ENCODE peak calls at places on chromosomes 13 and 19, in four cellular contexts. One of them, this sample, is unnamed.

GRCh38 chr13:113745059-113745458 is 14.0 kb upstream of the TMEM255B start:
- DNase-seq in naive thymus-derived CD4-positive, alpha-beta T cell: no peak
- DNase-seq in cardiac muscle cell: no peak
- DNase-seq in vagina: no peak
- DNase-seq in this sample: no peak

GRCh38 chr13:113166266-113166665 is 7.8 kb downstream of the PROZ start:
- DNase-seq in naive thymus-derived CD4-positive, alpha-beta T cell: no peak
- DNase-seq in cardiac muscle cell: no peak
- DNase-seq in vagina: no peak
- DNase-seq in this sample: no peak

GRCh38 chr13:23339225-23339624 is 94.3 kb downstream of the SACS start:
- DNase-seq in naive thymus-derived CD4-positive, alpha-beta T cell: no peak
- DNase-seq in cardiac muscle cell: no peak
- DNase-seq in vagina: no peak
- DNase-seq in this sample: no peak

GRCh38 chr19:38392707-38393308 is 4.3 kb downstream of the SPRED3 start:
- DNase-seq in naive thymus-derived CD4-positive, alpha-beta T cell: no peak
- DNase-seq in cardiac muscle cell: peak; percentile 36
- DNase-seq in vagina: no peak
- DNase-seq in this sample: no peak

GRCh38 chr19:33797821-33798633 is 1.4 kb downstream of the KCTD15 start:
- DNase-seq in naive thymus-derived CD4-positive, alpha-beta T cell: no peak
- DNase-seq in cardiac muscle cell: peak; percentile 66
- DNase-seq in vagina: no peak
- DNase-seq in this sample: peak; percentile 79

GRCh38 chr19:21513651-21514050 is 8.2 kb downstream of the ZNF429 start:
- DNase-seq in naive thymus-derived CD4-positive, alpha-beta T cell: no peak
- DNase-seq in cardiac muscle cell: no peak
- DNase-seq in vagina: no peak
- DNase-seq in this sample: no peak

GRCh38 chr13:94154362-94154761 is 325.1 kb downstream of the DCT start:
- DNase-seq in naive thymus-derived CD4-positive, alpha-beta T cell: no peak
- DNase-seq in cardiac muscle cell: peak; percentile 74
- DNase-seq in vagina: no peak
- DNase-seq in this sample: peak; percentile 49

GRCh38 chr19:32037998-32038732 is 307.2 kb upstream of the ZNF507 start:
- DNase-seq in naive thymus-derived CD4-positive, alpha-beta T cell: no peak
- DNase-seq in cardiac muscle cell: no peak
- DNase-seq in vagina: no peak
- DNase-seq in this sample: no peak

GRCh38 chr13:47004022-47004421 is 107.2 kb upstream of the HTR2A start:
- DNase-seq in naive thymus-derived CD4-positive, alpha-beta T cell: no peak
- DNase-seq in cardiac muscle cell: peak; percentile 23
- DNase-seq in vagina: no peak
- DNase-seq in this sample: no peak

GRCh38 chr13:72523049-72523448 is 204.4 kb downstream of the MZT1 start:
- DNase-seq in naive thymus-derived CD4-positive, alpha-beta T cell: no peak
- DNase-seq in cardiac muscle cell: no peak
- DNase-seq in vagina: no peak
- DNase-seq in this sample: no peak

GRCh38 chr13:92512852-92513251 is 713.8 kb upstream of the GPC6 start:
- DNase-seq in naive thymus-derived CD4-positive, alpha-beta T cell: no peak
- DNase-seq in cardiac muscle cell: no peak
- DNase-seq in vagina: no peak
- DNase-seq in this sample: no peak

GRCh38 chr13:27261376-27261775 is 9.3 kb upstream of the RASL11A start:
- DNase-seq in naive thymus-derived CD4-positive, alpha-beta T cell: no peak
- DNase-seq in cardiac muscle cell: no peak
- DNase-seq in vagina: no peak
- DNase-seq in this sample: no peak

GRCh38 chr13:75486654-75487053 is 4.7 kb upstream of the TBC1D4 start:
- DNase-seq in naive thymus-derived CD4-positive, alpha-beta T cell: no peak
- DNase-seq in cardiac muscle cell: no peak
- DNase-seq in vagina: no peak
- DNase-seq in this sample: no peak

GRCh38 chr19:42469311-42470239 is 26.8 kb upstream of the CXCL17 start:
- DNase-seq in naive thymus-derived CD4-positive, alpha-beta T cell: no peak
- DNase-seq in cardiac muscle cell: no peak
- DNase-seq in vagina: no peak
- DNase-seq in this sample: no peak

GRCh38 chr13:97231118-97231831 is 9.1 kb downstream of the MBNL2 start:
- DNase-seq in naive thymus-derived CD4-positive, alpha-beta T cell: no peak
- DNase-seq in cardiac muscle cell: no peak
- DNase-seq in vagina: no peak
- DNase-seq in this sample: no peak

GRCh38 chr19:55116232-55117062 is 990 bp downstream of the PPP1R12C start:
- DNase-seq in naive thymus-derived CD4-positive, alpha-beta T cell: peak; percentile 30
- DNase-seq in cardiac muscle cell: peak; percentile 73
- DNase-seq in vagina: no peak
- DNase-seq in this sample: peak; percentile 41

GRCh38 chr19:49997709-49998108 is 27.5 kb downstream of the VRK3 start:
- DNase-seq in naive thymus-derived CD4-positive, alpha-beta T cell: no peak
- DNase-seq in cardiac muscle cell: peak; percentile 28
- DNase-seq in vagina: no peak
- DNase-seq in this sample: peak; percentile 28

GRCh38 chr13:48231080-48231479 is 1.9 kb upstream of the ITM2B start:
- DNase-seq in naive thymus-derived CD4-positive, alpha-beta T cell: no peak
- DNase-seq in cardiac muscle cell: peak; percentile 81
- DNase-seq in vagina: no peak
- DNase-seq in this sample: peak; percentile 18

GRCh38 chr19:3492131-3492839 is 8.2 kb downstream of the DOHH start:
- DNase-seq in naive thymus-derived CD4-positive, alpha-beta T cell: no peak
- DNase-seq in cardiac muscle cell: no peak
- DNase-seq in vagina: no peak
- DNase-seq in this sample: no peak

GRCh38 chr19:3493651-3494050 is 6.8 kb downstream of the DOHH start:
- DNase-seq in naive thymus-derived CD4-positive, alpha-beta T cell: no peak
- DNase-seq in cardiac muscle cell: no peak
- DNase-seq in vagina: no peak
- DNase-seq in this sample: no peak

GRCh38 chr19:3491396-3492119 is 8.3 kb upstream of the SMIM44 start:
- DNase-seq in naive thymus-derived CD4-positive, alpha-beta T cell: no peak
- DNase-seq in cardiac muscle cell: no peak
- DNase-seq in vagina: no peak
- DNase-seq in this sample: no peak

GRCh38 chr19:3494051-3494450 is 6.4 kb downstream of the DOHH start:
- DNase-seq in naive thymus-derived CD4-positive, alpha-beta T cell: peak; percentile 47
- DNase-seq in cardiac muscle cell: no peak
- DNase-seq in vagina: no peak
- DNase-seq in this sample: no peak

DNA sequence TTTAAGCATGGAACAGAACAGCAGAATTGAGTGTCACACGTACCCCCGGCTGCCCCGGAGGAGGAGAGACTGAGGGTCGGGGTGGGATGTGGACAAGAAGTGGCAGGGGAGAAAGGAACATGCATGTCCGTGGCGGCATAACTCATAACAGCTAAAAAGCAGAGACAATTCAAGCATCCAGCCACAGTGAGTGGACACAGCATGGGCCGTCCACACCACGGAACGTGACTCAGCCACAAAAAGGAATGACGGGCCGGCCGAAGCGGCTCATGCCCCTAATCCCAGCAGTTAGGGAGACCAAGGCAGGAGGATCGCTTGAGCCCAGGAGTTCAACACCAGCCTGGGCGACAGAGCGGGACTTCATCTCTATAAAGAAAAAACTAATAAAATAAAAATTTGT is 7.6 kb downstream of the DOHH start:
- DNase-seq in naive thymus-derived CD4-positive, alpha-beta T cell: no peak
- DNase-seq in cardiac muscle cell: no peak
- DNase-seq in vagina: no peak
- DNase-seq in this sample: no peak
- H3K27ac ChIP-seq in naive thymus-derived CD4-positive, alpha-beta T cell: no peak overlapping the region
- H3K27ac ChIP-seq in cardiac muscle cell: no peak overlapping the region
- H3K27ac ChIP-seq in vagina: no peak overlapping the region
- H3K27ac ChIP-seq in this sample: no peak overlapping the region

GRCh38 chr13:95896302-95896701 is 156.9 kb downstream of the UGGT2 start:
- DNase-seq in naive thymus-derived CD4-positive, alpha-beta T cell: no peak
- DNase-seq in cardiac muscle cell: peak; percentile 56
- DNase-seq in vagina: no peak
- DNase-seq in this sample: no peak
- H3K4me3 ChIP-seq in naive thymus-derived CD4-positive, alpha-beta T cell: no peak overlapping the region
- H3K4me3 ChIP-seq in cardiac muscle cell: no peak overlapping the region
- H3K4me3 ChIP-seq in vagina: no peak overlapping the region
- H3K4me3 ChIP-seq in this sample: no peak overlapping the region

GRCh38 chr13:73874460-73874859 is 259.7 kb downstream of the KLF12 start:
- DNase-seq in naive thymus-derived CD4-positive, alpha-beta T cell: no peak
- DNase-seq in cardiac muscle cell: no peak
- DNase-seq in vagina: no peak
- DNase-seq in this sample: no peak

GRCh38 chr13:73872397-73872796 is 261.8 kb downstream of the KLF12 start:
- DNase-seq in naive thymus-derived CD4-positive, alpha-beta T cell: no peak
- DNase-seq in cardiac muscle cell: no peak
- DNase-seq in vagina: no peak
- DNase-seq in this sample: no peak

GRCh38 chr13:73870036-73870741 is 264.0 kb downstream of the KLF12 start:
- DNase-seq in naive thymus-derived CD4-positive, alpha-beta T cell: peak; percentile 19
- DNase-seq in cardiac muscle cell: peak; percentile 94
- DNase-seq in vagina: no peak
- DNase-seq in this sample: no peak

GRCh38 chr13:73876323-73876722 is 257.9 kb downstream of the KLF12 start:
- DNase-seq in naive thymus-derived CD4-positive, alpha-beta T cell: no peak
- DNase-seq in cardiac muscle cell: peak; percentile 47
- DNase-seq in vagina: no peak
- DNase-seq in this sample: no peak

DNA sequence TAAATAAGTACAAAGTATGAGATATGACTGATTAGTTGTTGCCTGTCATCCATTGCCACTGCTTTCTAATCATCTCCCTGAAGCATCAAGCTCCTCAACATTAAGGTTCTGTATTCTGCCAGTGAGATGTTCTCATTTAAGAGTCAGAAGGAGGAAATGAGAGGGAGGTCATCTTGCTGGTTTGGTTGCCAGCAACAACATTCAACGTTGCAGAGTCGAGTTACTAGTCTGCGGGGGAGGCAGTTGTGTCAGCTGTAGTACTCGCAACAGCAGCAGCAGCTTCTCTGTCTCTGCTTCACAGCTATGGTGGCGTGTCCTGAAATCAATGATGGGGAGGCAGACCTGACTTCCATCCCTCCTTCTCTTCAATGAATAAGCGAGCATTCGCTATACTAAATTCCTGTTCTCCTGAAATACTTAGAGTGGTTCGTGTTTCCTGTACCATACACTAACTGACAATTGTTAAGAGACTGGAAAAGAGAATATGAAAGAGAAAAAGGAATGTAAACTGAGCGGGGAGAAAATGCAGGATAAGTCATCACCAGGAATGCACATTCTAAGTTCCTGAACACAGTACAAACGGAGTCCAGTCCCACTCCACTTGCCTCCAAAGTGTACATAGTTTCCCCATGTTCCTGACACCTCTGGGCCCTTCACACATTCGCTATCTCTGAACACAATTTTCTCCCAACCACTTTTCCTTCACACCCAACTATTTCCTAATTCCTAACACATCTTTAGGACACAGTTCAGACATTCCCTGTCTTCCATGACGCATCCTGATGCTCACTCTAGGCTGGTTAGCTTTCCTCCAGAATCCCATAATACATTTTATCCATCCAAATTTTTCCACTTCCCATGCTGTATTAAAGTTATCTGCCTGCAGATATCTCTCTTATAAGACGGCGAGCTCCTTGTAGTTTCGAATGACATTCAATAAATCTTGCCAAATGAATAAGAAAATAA is 263.0 kb downstream of the KLF12 start:
- DNase-seq in naive thymus-derived CD4-positive, alpha-beta T cell: peak; percentile 17
- DNase-seq in cardiac muscle cell: peak; percentile 93
- DNase-seq in vagina: no peak
- DNase-seq in this sample: no peak
- H3K27ac ChIP-seq in naive thymus-derived CD4-positive, alpha-beta T cell: no peak overlapping the region
- H3K27ac ChIP-seq in cardiac muscle cell: no peak overlapping the region
- H3K27ac ChIP-seq in vagina: no peak overlapping the region
- H3K27ac ChIP-seq in this sample: no peak overlapping the region

DNA sequence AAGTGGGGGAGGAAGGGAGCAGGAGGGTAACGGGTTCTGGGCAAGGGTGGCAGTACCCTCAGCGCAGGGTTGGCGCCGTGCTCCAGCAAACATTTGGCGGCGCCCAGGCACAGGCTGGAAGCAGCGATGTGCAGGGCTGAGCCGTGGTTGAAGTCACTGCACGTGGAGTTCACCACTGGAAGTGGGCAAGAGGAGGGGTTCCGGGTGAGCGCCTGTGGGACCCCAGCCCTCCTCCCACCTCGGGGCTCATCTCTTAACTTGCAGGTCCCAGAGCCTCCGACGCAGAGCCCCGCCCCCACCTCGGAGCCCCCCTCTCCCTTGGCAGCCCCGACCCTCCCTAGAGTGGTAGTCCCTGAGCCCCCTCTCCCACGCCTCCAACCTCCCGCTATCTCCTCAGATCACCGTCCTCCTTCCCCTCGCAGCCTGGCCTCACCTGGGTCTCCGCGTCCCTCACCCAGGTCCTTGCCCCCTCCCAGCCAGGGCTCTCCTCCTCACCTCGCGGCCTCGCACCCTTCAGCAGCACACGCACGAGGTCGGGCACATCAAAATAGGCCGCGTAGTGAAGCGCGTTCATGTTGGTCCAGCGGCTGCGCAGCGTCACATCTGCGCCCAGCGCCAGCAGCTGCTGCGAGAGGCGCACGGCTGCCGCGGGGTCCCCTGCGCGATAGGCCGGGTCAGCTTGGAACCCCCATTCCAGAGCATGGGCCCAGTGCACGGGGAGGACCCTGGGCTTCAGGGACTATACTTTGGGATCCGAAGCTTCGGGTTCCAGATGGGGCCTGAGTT is 6.4 kb downstream of the CLIP3 start:
- DNase-seq in naive thymus-derived CD4-positive, alpha-beta T cell: no peak
- DNase-seq in cardiac muscle cell: no peak
- DNase-seq in vagina: no peak
- DNase-seq in this sample: no peak
- H3K4me3 ChIP-seq in naive thymus-derived CD4-positive, alpha-beta T cell: no peak overlapping the region
- H3K4me3 ChIP-seq in cardiac muscle cell: no peak overlapping the region
- H3K4me3 ChIP-seq in vagina: no peak overlapping the region
- H3K4me3 ChIP-seq in this sample: no peak overlapping the region

DNA sequence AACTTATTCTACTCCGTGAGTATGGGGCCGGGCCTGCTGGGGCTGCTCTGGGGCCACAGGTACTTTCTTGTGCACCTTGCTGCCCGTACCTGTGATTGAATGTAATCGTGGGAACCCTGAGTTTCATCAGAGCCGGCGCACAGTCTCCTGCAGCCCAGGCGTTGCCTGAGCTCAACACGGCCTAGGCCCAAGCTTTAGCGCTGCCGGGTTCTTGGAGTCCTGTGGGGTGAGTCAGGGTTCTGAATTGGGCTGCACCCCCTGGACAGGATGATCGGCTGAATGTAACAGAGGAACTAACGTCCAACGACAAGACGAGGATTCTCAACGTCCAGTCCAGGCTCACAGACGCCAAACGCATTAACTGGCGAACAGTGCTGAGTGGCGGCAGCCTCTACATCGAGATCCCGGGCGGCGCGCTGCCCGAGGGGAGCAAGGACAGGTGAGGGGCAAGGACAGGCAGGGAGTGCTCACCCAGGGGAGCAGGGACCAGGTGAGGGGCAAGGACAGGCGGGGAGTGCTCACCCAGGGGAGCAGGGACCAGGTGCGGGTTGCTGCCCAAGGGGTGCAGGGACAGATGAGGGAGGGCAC is 10.4 kb downstream of the PEAK3 start:
- DNase-seq in naive thymus-derived CD4-positive, alpha-beta T cell: no peak
- DNase-seq in cardiac muscle cell: peak; percentile 78
- DNase-seq in vagina: no peak
- DNase-seq in this sample: peak; percentile 46
- H3K27ac ChIP-seq in naive thymus-derived CD4-positive, alpha-beta T cell: peak overlapping the region; percentile 87
- H3K27ac ChIP-seq in cardiac muscle cell: peak overlapping the region; percentile 89
- H3K27ac ChIP-seq in vagina: peak overlapping the region; percentile 99
- H3K27ac ChIP-seq in this sample: peak overlapping the region; percentile 97